ENCODE peak calls at places on chromosomes 11 and 22, in ten cellular contexts. T is activated naive CD4-positive, alpha-beta T cell treated with anti-CD3 and anti-CD28 coated beads, Interleukin-2, amount 50 U/mL, for 16 hours; C is dorsolateral prefrontal cortex; H is CD8-positive, alpha-beta memory T cell; X is activated T-helper 9 cell treated with anti-CD3 and anti-CD28 coated beads, Interleukin-2, amount 50 U/mL, for 16 hours; D is NCI-H345; N is GM04504; Y is aorta; Z is activated CD8-positive, alpha-beta memory T cell treated with anti-CD3 and anti-CD28 coated beads for 48 hours; S is RCC 7860. R is an unnamed sample.

GRCh38 chr11:64879226-64879900 is 942 bp upstream of the EHD1 start:
- DNase-seq in T (no peak), C (no peak), H (no peak), X (no peak), D (no peak), N (no peak), Y (no peak), Z (no peak), S (no peak), R (no peak)

GRCh38 chr11:105821366-105821765 is 200.7 kb downstream of the MSANTD4 start:
- DNase-seq in T (no peak), C (no peak), H (no peak), X (no peak), D (no peak), N (no peak), Y (no peak), Z (no peak), S (no peak), R (no peak)

GRCh38 chr22:41526802-41527799 is 17.2 kb downstream of the POLR3H start:
- DNase-seq in T (peak), C (peak), H (peak), X (peak), D (peak), N (no peak), Y (peak), Z (peak), S (no peak), R (no peak)

GRCh38 chr22:50302041-50302541 is 5.4 kb downstream of the PLXNB2 start:
- DNase-seq in T (no peak), C (no peak), H (no peak), X (no peak), D (no peak), N (no peak), Y (no peak), Z (no peak), S (peak), R (no peak)

GRCh38 chr22:43923191-43923590 is 414 bp upstream of the PNPLA3 start:
- DNase-seq in T (no peak), C (no peak), H (peak), X (no peak), D (no peak), N (no peak), Y (no peak), Z (no peak), S (no peak), R (no peak)

GRCh38 chr11:14499178-14499559 is 442 bp downstream of the COPB1 start:
- DNase-seq in T (peak), C (no peak), H (no peak), X (peak), D (peak), N (no peak), Y (no peak), Z (no peak), S (no peak), R (no peak)

GRCh38 chr22:29479417-29480261 is at the start of gene NEFH:
- DNase-seq in T (no peak), C (peak), H (no peak), X (no peak), D (peak), N (no peak), Y (no peak), Z (no peak), S (no peak), R (no peak)

GRCh38 chr11:132535830-132536229 is 996.5 kb downstream of the OPCML start:
- DNase-seq in T (no peak), C (no peak), H (no peak), X (no peak), D (peak), N (no peak), Y (no peak), Z (no peak), S (no peak), R (no peak)

GRCh38 chr22:50585781-50586180 is 3.1 kb upstream of the CHKB start:
- DNase-seq in T (no peak), C (no peak), H (no peak), X (no peak), D (no peak), N (no peak), Y (peak), Z (no peak), S (no peak), R (no peak)

GRCh38 chr22:46636221-46637002 is 16.2 kb downstream of the GRAMD4 start:
- DNase-seq in T (no peak), C (no peak), H (no peak), X (no peak), D (no peak), N (no peak), Y (no peak), Z (no peak), S (no peak), R (no peak)

GRCh38 chr22:30240541-30241417 is 5.8 kb downstream of the LIF start:
- DNase-seq in T (no peak), C (no peak), H (no peak), X (no peak), D (no peak), N (no peak), Y (no peak), Z (no peak), S (no peak), R (no peak)

GRCh38 chr11:18384157-18384641 is 10.2 kb upstream of the LDHA start:
- DNase-seq in T (no peak), C (no peak), H (peak), X (no peak), D (no peak), N (peak), Y (no peak), Z (no peak), S (peak), R (peak)

GRCh38 chr11:101612481-101612880 is 28.7 kb upstream of the TRPC6 start:
- DNase-seq in T (no peak), C (no peak), H (no peak), X (no peak), D (no peak), N (no peak), Y (no peak), Z (no peak), S (no peak), R (no peak)

GRCh38 chr11:10575346-10575745 is 6.9 kb upstream of the LYVE1 start:
- DNase-seq in T (no peak), C (no peak), H (no peak), X (no peak), D (no peak), N (no peak), Y (no peak), Z (no peak), S (no peak), R (no peak)

GRCh38 chr11:62545437-62546243 is 966 bp downstream of the AHNAK start:
- DNase-seq in T (peak), C (no peak), H (no peak), X (peak), D (peak), N (peak), Y (peak), Z (no peak), S (peak), R (no peak)

GRCh38 chr11:44016129-44016528 is 31.7 kb upstream of the ACCSL start:
- DNase-seq in T (no peak), C (no peak), H (no peak), X (no peak), D (no peak), N (peak), Y (peak), Z (no peak), S (no peak), R (no peak)

GRCh38 chr11:47394322-47395224 is 13.8 kb upstream of the SLC39A13 start:
- DNase-seq in T (peak), C (no peak), H (peak), X (peak), D (no peak), N (no peak), Y (peak), Z (no peak), S (no peak), R (no peak)

GRCh38 chr11:112835556-112835955 is 125.7 kb upstream of the NCAM1 start:
- DNase-seq in T (no peak), C (no peak), H (no peak), X (no peak), D (no peak), N (no peak), Y (no peak), Z (no peak), S (no peak), R (no peak)

GRCh38 chr22:44586337-44586990 is 88.4 kb upstream of the RTL6 start:
- DNase-seq in T (no peak), C (no peak), H (no peak), X (no peak), D (peak), N (no peak), Y (peak), Z (no peak), S (no peak), R (no peak)

GRCh38 chr11:86719781-86720463 is 47.5 kb upstream of the ME3 start:
- DNase-seq in T (no peak), C (no peak), H (no peak), X (no peak), D (no peak), N (peak), Y (no peak), Z (no peak), S (peak), R (peak)

GRCh38 chr11:11391169-11391568 is 38.1 kb upstream of the CSNK2A3 start:
- DNase-seq in T (no peak), C (no peak), H (no peak), X (no peak), D (no peak), N (no peak), Y (no peak), Z (no peak), S (no peak), R (no peak)

GRCh38 chr22:29635734-29636357 is 32.4 kb downstream of the NF2 start:
- DNase-seq in T (no peak), C (no peak), H (no peak), X (no peak), D (peak), N (no peak), Y (no peak), Z (no peak), S (peak), R (no peak)

GRCh38 chr11:76626921-76627391 is 43.6 kb downstream of the LRRC32 start:
- DNase-seq in T (no peak), C (peak), H (no peak), X (no peak), D (no peak), N (peak), Y (peak), Z (peak), S (peak), R (no peak)

GRCh38 chr22:42743501-42743991 is 22.9 kb upstream of the A4GALT start:
- DNase-seq in T (no peak), C (no peak), H (no peak), X (no peak), D (no peak), N (peak), Y (peak), Z (no peak), S (no peak), R (no peak)

GRCh38 chr11:64854534-64855502 is 10.4 kb upstream of the CDC42BPG start:
- DNase-seq in T (peak), C (no peak), H (no peak), X (no peak), D (no peak), N (peak), Y (peak), Z (no peak), S (peak), R (peak)

GRCh38 chr11:45400594-45400993 is 114.5 kb upstream of the SYT13 start:
- DNase-seq in T (no peak), C (no peak), H (no peak), X (no peak), D (no peak), N (peak), Y (no peak), Z (no peak), S (peak), R (no peak)